ENCODE peak calls at places on chromosomes 16 and 17, in five cellular contexts. One of them, this sample, is unnamed.

GRCh38 chr16:65061935-65062334 is 59.9 kb downstream of the CDH11 start:
- DNase-seq in left ventricle myocardium superior: no peak
- DNase-seq in naive B cell: no peak
- DNase-seq in HT1080: no peak
- DNase-seq in neural progenitor cell: no peak
- DNase-seq in this sample: no peak

GRCh38 chr16:81526935-81527334 is 82.3 kb downstream of the CMIP start:
- DNase-seq in left ventricle myocardium superior: peak; percentile 69
- DNase-seq in naive B cell: no peak
- DNase-seq in HT1080: no peak
- DNase-seq in neural progenitor cell: no peak
- DNase-seq in this sample: no peak

GRCh38 chr17:68418876-68419275 is 38.4 kb downstream of the WIPI1 start:
- DNase-seq in left ventricle myocardium superior: no peak
- DNase-seq in naive B cell: no peak
- DNase-seq in HT1080: no peak
- DNase-seq in neural progenitor cell: no peak
- DNase-seq in this sample: no peak

GRCh38 chr17:41521574-41522261 is 3.0 kb upstream of the KRT15 start:
- DNase-seq in left ventricle myocardium superior: no peak
- DNase-seq in naive B cell: no peak
- DNase-seq in HT1080: peak; percentile 96
- DNase-seq in neural progenitor cell: no peak
- DNase-seq in this sample: no peak

GRCh38 chr16:68382296-68382718 is 66.0 kb downstream of the SMPD3 start:
- DNase-seq in left ventricle myocardium superior: no peak
- DNase-seq in naive B cell: peak; percentile 35
- DNase-seq in HT1080: no peak
- DNase-seq in neural progenitor cell: no peak
- DNase-seq in this sample: no peak

GRCh38 chr16:27251561-27252205 is 16.9 kb downstream of the NSMCE1 start:
- DNase-seq in left ventricle myocardium superior: no peak
- DNase-seq in naive B cell: no peak
- DNase-seq in HT1080: no peak
- DNase-seq in neural progenitor cell: no peak
- DNase-seq in this sample: no peak

GRCh38 chr16:4216631-4217030 is 25.2 kb downstream of the SRL start:
- DNase-seq in left ventricle myocardium superior: no peak
- DNase-seq in naive B cell: no peak
- DNase-seq in HT1080: no peak
- DNase-seq in neural progenitor cell: no peak
- DNase-seq in this sample: no peak

GRCh38 chr16:64626771-64627170 is 495.1 kb downstream of the CDH11 start:
- DNase-seq in left ventricle myocardium superior: no peak
- DNase-seq in naive B cell: no peak
- DNase-seq in HT1080: no peak
- DNase-seq in neural progenitor cell: no peak
- DNase-seq in this sample: no peak

GRCh38 chr16:89201467-89202377 is 1.4 kb upstream of the SLC22A31 start:
- DNase-seq in left ventricle myocardium superior: peak; percentile 78
- DNase-seq in naive B cell: peak; percentile 71
- DNase-seq in HT1080: no peak
- DNase-seq in neural progenitor cell: peak; percentile 95
- DNase-seq in this sample: no peak

GRCh38 chr16:67966549-67967182 is 1.8 kb downstream of the SLC12A4 start:
- DNase-seq in left ventricle myocardium superior: peak; percentile 60
- DNase-seq in naive B cell: no peak
- DNase-seq in HT1080: peak; percentile 41
- DNase-seq in neural progenitor cell: peak; percentile 31
- DNase-seq in this sample: no peak

GRCh38 chr17:38747385-38748328 is 479 bp downstream of the PCGF2 start:
- DNase-seq in left ventricle myocardium superior: peak; percentile 74
- DNase-seq in naive B cell: no peak
- DNase-seq in HT1080: no peak
- DNase-seq in neural progenitor cell: peak; percentile 80
- DNase-seq in this sample: no peak

GRCh38 chr17:3040882-3041281 is 22.5 kb downstream of the OR1D5 start:
- DNase-seq in left ventricle myocardium superior: no peak
- DNase-seq in naive B cell: no peak
- DNase-seq in HT1080: no peak
- DNase-seq in neural progenitor cell: no peak
- DNase-seq in this sample: no peak

GRCh38 chr17:58829172-58829637 is 73.6 kb downstream of the PPM1E start:
- DNase-seq in left ventricle myocardium superior: no peak
- DNase-seq in naive B cell: no peak
- DNase-seq in HT1080: no peak
- DNase-seq in neural progenitor cell: no peak
- DNase-seq in this sample: no peak

GRCh38 chr17:43701318-43701743 is 39.6 kb upstream of the MEOX1 start:
- DNase-seq in left ventricle myocardium superior: no peak
- DNase-seq in naive B cell: peak; percentile 11
- DNase-seq in HT1080: peak; percentile 92
- DNase-seq in neural progenitor cell: no peak
- DNase-seq in this sample: no peak

GRCh38 chr17:3935140-3935542 is 18.9 kb upstream of the P2RX1 start:
- DNase-seq in left ventricle myocardium superior: peak; percentile 84
- DNase-seq in naive B cell: peak; percentile 39
- DNase-seq in HT1080: peak; percentile 58
- DNase-seq in neural progenitor cell: peak; percentile 90
- DNase-seq in this sample: peak; percentile 54

GRCh38 chr16:66662445-66663194 is 33.9 kb downstream of the CMTM4 start:
- DNase-seq in left ventricle myocardium superior: no peak
- DNase-seq in naive B cell: no peak
- DNase-seq in HT1080: peak; percentile 29
- DNase-seq in neural progenitor cell: no peak
- DNase-seq in this sample: no peak